ENCODE peak calls at places on chromosomes 4 and X, in five cellular contexts. D is lung, C is stomach, W is PC-3, T is GM12865. L is an unnamed sample.

GRCh38 chrX:21658152-21658737 is at the start of gene KLHL34:
- DNase-seq in C (no peak), D (no peak), W (no peak), T (no peak), L (no peak)

GRCh38 chrX:72272868-72273267 is 4.2 kb downstream of the RPS4X start:
- DNase-seq in D (no peak), W (peak), T (no peak), C (no peak), L (no peak)

GRCh38 chr4:147289181-147289580 is 191.7 kb upstream of the EDNRA start:
- DNase-seq in W (no peak), C (no peak), D (no peak), T (no peak), L (no peak)

GRCh38 chrX:71198066-71198465 is 25.0 kb upstream of the GJB1 start:
- DNase-seq in D (no peak), T (peak), W (no peak), C (no peak), L (no peak)

GRCh38 chr4:100913685-100914084 is 395.9 kb upstream of the EMCN start:
- DNase-seq in C (no peak), W (no peak), T (no peak), D (no peak), L (no peak)

GRCh38 chr4:23068756-23069155 is 376.0 kb downstream of the GBA3 start:
- DNase-seq in T (no peak), W (peak), C (no peak), D (no peak), L (no peak)

GRCh38 chrX:54482839-54483593 is 13.0 kb downstream of the FGD1 start:
- DNase-seq in T (no peak), D (no peak), W (no peak), C (no peak), L (no peak)

GRCh38 chr4:42397635-42398447 is 553 bp downstream of the SHISA3 start:
- DNase-seq in D (no peak), W (peak), T (peak), C (no peak), L (no peak)

GRCh38 chr4:109721033-109721432 is 8.8 kb downstream of the PLA2G12A start:
- DNase-seq in T (no peak), D (no peak), W (peak), C (no peak), L (no peak)

GRCh38 chr4:148030486-148030885 is 298.6 kb downstream of the ARHGAP10 start:
- DNase-seq in W (no peak), D (no peak), C (no peak), T (no peak), L (no peak)

GRCh38 chr4:4426511-4427477 is 39.9 kb downstream of the NSG1 start:
- DNase-seq in W (no peak), D (no peak), C (no peak), T (no peak), L (no peak)

GRCh38 chrX:17484592-17484991 is 109.6 kb downstream of the NHS start:
- DNase-seq in D (no peak), W (no peak), T (no peak), C (no peak), L (no peak)

GRCh38 chrX:155188786-155189185 is 27.5 kb upstream of the VBP1 start:
- DNase-seq in D (no peak), W (no peak), T (no peak), C (no peak), L (no peak)

GRCh38 chrX:3216581-3216980 is 129.9 kb downstream of the MXRA5 start:
- DNase-seq in T (no peak), C (no peak), W (no peak), D (no peak), L (no peak)

GRCh38 chr4:168162604-168163003 is 70.3 kb downstream of the ANXA10 start:
- DNase-seq in T (no peak), W (no peak), D (no peak), C (peak), L (peak)

GRCh38 chr4:16532240-16532990 is 306.1 kb upstream of the TAPT1 start:
- DNase-seq in C (no peak), T (no peak), D (peak), W (peak), L (no peak)

GRCh38 chr4:122224348-122224747 is 72.2 kb downstream of the BLTP1 start:
- DNase-seq in C (no peak), D (no peak), W (peak), T (peak), L (peak)

GRCh38 chr4:80049402-80049801 is 23.6 kb downstream of the ANTXR2 start:
- DNase-seq in T (no peak), W (no peak), C (no peak), D (no peak), L (no peak)

GRCh38 chr4:33060873-33061542 is 2340.8 kb downstream of the PCDH7 start:
- DNase-seq in D (no peak), W (peak), T (peak), C (no peak), L (peak)

GRCh38 chr4:145279122-145279960 is 99.0 kb upstream of the OTUD4 start:
- DNase-seq in T (no peak), C (no peak), D (no peak), W (peak), L (no peak)
- H3K4me3 ChIP-seq in T (no peak), C (no peak), D (no peak), W (no peak), L (no peak)

GRCh38 chr4:67871867-67872266 is 11.9 kb downstream of the TMPRSS11D start:
- DNase-seq in T (peak), W (peak), C (no peak), D (no peak), L (no peak)
- TF ChIP-seq CTCF in T (peak), W (peak), C (no peak), D (no peak), L (no peak)

DNA sequence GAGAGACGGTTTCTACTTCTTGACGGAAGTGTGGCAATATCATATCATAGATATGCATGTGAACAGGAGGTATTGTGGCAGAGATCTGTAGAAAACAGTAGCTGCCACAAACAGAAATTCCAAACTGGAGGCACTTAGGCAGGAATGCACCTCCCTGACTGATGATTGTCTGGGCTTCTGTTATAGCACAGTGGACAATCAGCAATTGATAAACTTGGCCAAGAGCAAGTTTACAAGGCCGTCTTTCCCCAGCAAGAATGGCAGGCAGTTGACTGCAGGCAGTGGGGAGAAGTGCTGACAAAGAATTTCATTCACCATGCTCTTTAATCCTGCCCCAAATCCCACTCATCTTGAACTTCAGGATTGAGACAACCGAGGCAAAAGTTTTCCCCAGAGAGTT is 114.4 kb upstream of the STOX2 start:
- DNase-seq in D (no peak), C (no peak), W (no peak), T (no peak), L (no peak)
- H3K4me3 ChIP-seq in D (no peak), C (no peak), W (no peak), T (no peak), L (no peak)

GRCh38 chr4:71187399-71188196 is 151.2 kb upstream of the SLC4A4 start:
- DNase-seq in T (no peak), W (peak), C (peak), D (peak), L (peak)

GRCh38 chr4:71186566-71187398 is 152.0 kb upstream of the SLC4A4 start:
- DNase-seq in T (no peak), C (peak), W (peak), D (peak), L (peak)

GRCh38 chr4:71188951-71189350 is 149.9 kb upstream of the SLC4A4 start:
- DNase-seq in T (no peak), D (no peak), C (no peak), W (no peak), L (no peak)

GRCh38 chr4:71189471-71189870 is 149.3 kb upstream of the SLC4A4 start:
- DNase-seq in W (peak), C (no peak), D (no peak), T (no peak), L (no peak)

DNA sequence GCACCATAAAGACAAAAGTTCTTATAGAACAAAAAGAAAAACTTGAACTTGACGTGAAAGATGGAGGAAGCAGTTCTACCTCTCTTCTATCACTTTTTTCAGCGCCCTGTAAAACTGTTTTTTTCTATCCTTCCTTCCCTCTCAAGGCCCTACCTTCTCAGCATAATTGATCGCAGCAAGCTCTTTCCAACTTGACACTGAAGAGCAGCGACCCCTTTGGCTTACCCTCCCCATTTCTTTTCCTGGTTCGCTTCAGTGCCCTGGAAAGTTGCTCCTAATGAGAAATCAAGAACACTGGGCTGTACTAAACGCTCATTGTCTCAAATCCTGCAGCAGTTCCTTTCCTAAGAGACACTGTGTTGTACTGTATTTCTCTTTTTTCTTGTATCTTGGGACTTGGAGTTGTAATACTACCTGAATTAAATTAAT is 150.6 kb upstream of the SLC4A4 start:
- DNase-seq in W (no peak), D (no peak), C (no peak), T (no peak), L (no peak)
- TF ChIP-seq CTCF in W (no peak), D (no peak), C (no peak), T (no peak), L (no peak)

DNA sequence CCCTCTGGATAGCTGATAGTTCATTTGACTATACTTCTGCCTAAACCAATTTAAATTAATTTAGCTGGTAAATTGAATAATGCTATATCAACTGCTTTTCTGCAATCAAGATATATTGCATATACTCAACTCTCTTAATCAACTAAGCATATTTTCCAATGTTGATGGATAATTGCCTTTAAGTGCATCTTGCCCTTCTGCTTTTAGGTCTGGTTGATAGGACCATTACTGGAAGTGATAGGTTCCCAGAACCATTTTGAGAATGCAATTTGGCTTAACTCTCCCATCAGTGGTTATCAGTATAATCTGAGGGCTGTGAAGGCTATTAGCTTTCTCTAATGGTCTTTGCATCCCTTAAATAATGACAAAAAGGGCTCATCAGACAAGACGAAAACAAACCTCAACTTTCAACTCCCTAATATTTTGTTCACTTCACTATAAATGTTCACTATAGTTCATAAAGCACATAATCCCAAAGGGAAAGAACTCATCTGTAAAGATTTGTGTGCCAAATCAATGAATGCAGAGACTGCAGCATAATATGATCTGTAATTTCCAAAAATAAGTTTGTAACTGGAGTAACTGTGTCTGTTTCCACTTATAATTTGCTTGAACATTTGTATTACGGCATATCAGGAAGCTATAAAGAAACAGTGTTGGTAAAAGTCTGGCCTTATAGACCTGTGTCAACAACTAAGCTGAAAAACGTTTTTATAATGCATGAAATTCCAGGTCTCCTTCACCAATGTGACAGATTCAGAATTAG is 273.6 kb downstream of the FBXO8 start:
- DNase-seq in D (no peak), C (no peak), W (no peak), T (no peak), L (no peak)
- H3K4me3 ChIP-seq in D (no peak), C (no peak), W (no peak), T (no peak), L (no peak)

GRCh38 chrX:43333543-43333942 is 322.6 kb upstream of the MAOA start:
- DNase-seq in W (no peak), C (no peak), T (peak), D (no peak), L (no peak)
- TF ChIP-seq CTCF in W (peak), C (no peak), T (no peak), D (no peak), L (no peak)

DNA sequence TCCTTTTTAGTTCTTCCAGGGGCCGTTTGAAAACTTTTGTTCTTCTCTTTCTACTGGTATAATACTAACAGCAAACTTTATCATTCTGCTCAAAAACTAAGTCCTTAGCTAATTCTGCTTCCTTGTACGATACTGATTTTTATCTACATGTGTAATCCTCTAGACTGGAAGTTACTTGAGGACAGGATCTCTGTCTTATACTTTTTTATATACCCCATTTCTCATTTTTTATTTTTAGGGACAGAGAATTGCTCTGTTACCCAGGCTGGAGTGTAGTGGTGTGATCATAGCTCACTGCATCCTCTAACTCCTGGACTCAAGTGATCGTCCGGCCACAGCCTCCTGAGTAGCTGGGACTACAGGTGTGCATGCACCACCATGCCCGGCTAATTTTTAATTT is 2.2 kb downstream of the COX7B start:
- DNase-seq in D (no peak), T (no peak), C (no peak), W (no peak), L (no peak)
- H3K4me3 ChIP-seq in D (no peak), T (peak), C (no peak), W (peak), L (no peak)

GRCh38 chrX:153565996-153566580 is 32.9 kb downstream of the CCNQ start:
- DNase-seq in W (no peak), D (no peak), C (no peak), T (no peak), L (no peak)

GRCh38 chrX:153572601-153573000 is 26.3 kb downstream of the CCNQ start:
- DNase-seq in C (no peak), W (no peak), T (no peak), D (no peak), L (no peak)

GRCh38 chrX:153569475-153569874 is 29.5 kb downstream of the CCNQ start:
- DNase-seq in W (no peak), D (no peak), C (no peak), T (no peak), L (no peak)

GRCh38 chrX:153571159-153571908 is 27.6 kb downstream of the CCNQ start:
- DNase-seq in C (no peak), T (no peak), D (no peak), W (no peak), L (no peak)

DNA sequence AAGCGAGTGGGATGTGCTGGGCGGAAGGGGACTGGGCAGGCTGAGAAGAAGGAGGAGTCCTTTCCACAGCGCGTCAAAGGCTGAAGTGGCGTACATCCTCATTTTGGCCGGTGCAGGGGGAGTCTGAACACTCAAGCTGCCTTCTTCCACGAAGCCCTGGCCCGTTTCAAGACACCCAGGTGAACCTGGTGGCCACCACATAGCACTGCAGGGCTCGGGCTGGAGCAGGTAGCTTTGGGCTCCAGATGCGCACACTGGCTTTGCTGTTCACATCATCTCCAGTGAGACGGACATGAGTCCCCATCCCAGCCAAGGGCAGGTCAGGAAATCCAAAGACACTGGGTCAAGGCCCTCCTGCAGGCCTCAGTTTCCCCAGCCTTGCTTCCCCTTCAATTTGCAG is 30.3 kb downstream of the CCNQ start:
- DNase-seq in C (no peak), W (peak), T (peak), D (no peak), L (no peak)
- TF ChIP-seq CTCF in C (no peak), W (peak), T (peak), D (no peak), L (no peak)